ENCODE peak calls at places on chromosomes 1 and 21, in eight cellular contexts. One of them, this sample, is unnamed. For H3K27me3, the result is how much of the 10 kb centered on the place peaks cover.

GRCh38 chr21:39660191-39660590 is 47.5 kb downstream of the B3GALT5 start:
- DNase-seq in IMR-90: peak
- DNase-seq in heart right ventricle: peak
- DNase-seq in upper lobe of right lung: no peak
- DNase-seq in adrenal gland: peak
- DNase-seq in GM23338: no peak
- DNase-seq in body of pancreas: peak
- DNase-seq in mammary epithelial cell: no peak
- DNase-seq in this sample: no peak

GRCh38 chr1:115958866-115959265 is 17.4 kb upstream of the SLC22A15 start:
- DNase-seq in IMR-90: no peak
- DNase-seq in heart right ventricle: no peak
- DNase-seq in upper lobe of right lung: no peak
- DNase-seq in adrenal gland: no peak
- DNase-seq in GM23338: no peak
- DNase-seq in body of pancreas: no peak
- DNase-seq in mammary epithelial cell: no peak
- DNase-seq in this sample: no peak

GRCh38 chr1:152596986-152597385 is 3.0 kb upstream of the LCE3C start:
- DNase-seq in IMR-90: no peak
- DNase-seq in heart right ventricle: no peak
- DNase-seq in upper lobe of right lung: no peak
- DNase-seq in adrenal gland: no peak
- DNase-seq in GM23338: no peak
- DNase-seq in body of pancreas: no peak
- DNase-seq in mammary epithelial cell: no peak
- DNase-seq in this sample: no peak

GRCh38 chr1:178609015-178609414 is 96.1 kb downstream of the TEX35 start:
- DNase-seq in IMR-90: peak
- DNase-seq in heart right ventricle: no peak
- DNase-seq in upper lobe of right lung: no peak
- DNase-seq in adrenal gland: no peak
- DNase-seq in GM23338: no peak
- DNase-seq in body of pancreas: no peak
- DNase-seq in mammary epithelial cell: peak
- DNase-seq in this sample: peak

GRCh38 chr21:44423941-44424607 is 31.2 kb upstream of the LRRC3 start:
- DNase-seq in IMR-90: no peak
- DNase-seq in heart right ventricle: no peak
- DNase-seq in upper lobe of right lung: peak
- DNase-seq in adrenal gland: peak
- DNase-seq in GM23338: no peak
- DNase-seq in body of pancreas: no peak
- DNase-seq in mammary epithelial cell: no peak
- DNase-seq in this sample: no peak

GRCh38 chr1:87968259-87968955 is 639.7 kb downstream of the LMO4 start:
- DNase-seq in IMR-90: peak
- DNase-seq in heart right ventricle: peak
- DNase-seq in upper lobe of right lung: no peak
- DNase-seq in adrenal gland: no peak
- DNase-seq in GM23338: peak
- DNase-seq in body of pancreas: no peak
- DNase-seq in mammary epithelial cell: no peak
- DNase-seq in this sample: peak

GRCh38 chr1:107936498-107937481 is 28.2 kb downstream of the VAV3 start:
- DNase-seq in IMR-90: peak
- DNase-seq in heart right ventricle: peak
- DNase-seq in upper lobe of right lung: no peak
- DNase-seq in adrenal gland: peak
- DNase-seq in GM23338: peak
- DNase-seq in body of pancreas: no peak
- DNase-seq in mammary epithelial cell: peak
- DNase-seq in this sample: peak

GRCh38 chr1:78682527-78682926 is 32.9 kb downstream of the IFI44 start:
- DNase-seq in IMR-90: peak
- DNase-seq in heart right ventricle: no peak
- DNase-seq in upper lobe of right lung: no peak
- DNase-seq in adrenal gland: no peak
- DNase-seq in GM23338: no peak
- DNase-seq in body of pancreas: no peak
- DNase-seq in mammary epithelial cell: no peak
- DNase-seq in this sample: no peak

GRCh38 chr1:233613252-233614172 is at the start of gene KCNK1:
- DNase-seq in IMR-90: peak
- DNase-seq in heart right ventricle: peak
- DNase-seq in upper lobe of right lung: peak
- DNase-seq in adrenal gland: peak
- DNase-seq in GM23338: peak
- DNase-seq in body of pancreas: peak
- DNase-seq in mammary epithelial cell: peak
- DNase-seq in this sample: peak

GRCh38 chr1:208652300-208653160 is 408.3 kb upstream of the PLXNA2 start:
- DNase-seq in IMR-90: peak
- DNase-seq in heart right ventricle: peak
- DNase-seq in upper lobe of right lung: no peak
- DNase-seq in adrenal gland: peak
- DNase-seq in GM23338: peak
- DNase-seq in body of pancreas: peak
- DNase-seq in mammary epithelial cell: peak
- DNase-seq in this sample: peak

GRCh38 chr1:230609208-230609607 is 33.1 kb upstream of the COG2 start:
- DNase-seq in IMR-90: no peak
- DNase-seq in heart right ventricle: no peak
- DNase-seq in upper lobe of right lung: no peak
- DNase-seq in adrenal gland: no peak
- DNase-seq in GM23338: no peak
- DNase-seq in body of pancreas: no peak
- DNase-seq in mammary epithelial cell: no peak
- DNase-seq in this sample: no peak

GRCh38 chr1:51729824-51730284 is 113.0 kb downstream of the OSBPL9 start:
- DNase-seq in IMR-90: peak
- DNase-seq in heart right ventricle: no peak
- DNase-seq in upper lobe of right lung: no peak
- DNase-seq in adrenal gland: no peak
- DNase-seq in GM23338: no peak
- DNase-seq in body of pancreas: no peak
- DNase-seq in mammary epithelial cell: peak
- DNase-seq in this sample: no peak

GRCh38 chr1:51732701-51733425 is 116.0 kb downstream of the OSBPL9 start:
- DNase-seq in IMR-90: no peak
- DNase-seq in heart right ventricle: no peak
- DNase-seq in upper lobe of right lung: no peak
- DNase-seq in adrenal gland: no peak
- DNase-seq in GM23338: no peak
- DNase-seq in body of pancreas: no peak
- DNase-seq in mammary epithelial cell: no peak
- DNase-seq in this sample: no peak

GRCh38 chr1:51729156-51729823 is 112.4 kb downstream of the OSBPL9 start:
- DNase-seq in IMR-90: peak
- DNase-seq in heart right ventricle: peak
- DNase-seq in upper lobe of right lung: peak
- DNase-seq in adrenal gland: peak
- DNase-seq in GM23338: peak
- DNase-seq in body of pancreas: peak
- DNase-seq in mammary epithelial cell: peak
- DNase-seq in this sample: no peak

GRCh38 chr1:51733793-51734522 is 117.1 kb downstream of the OSBPL9 start:
- DNase-seq in IMR-90: no peak
- DNase-seq in heart right ventricle: no peak
- DNase-seq in upper lobe of right lung: no peak
- DNase-seq in adrenal gland: no peak
- DNase-seq in GM23338: peak
- DNase-seq in body of pancreas: no peak
- DNase-seq in mammary epithelial cell: no peak
- DNase-seq in this sample: no peak

GRCh38 chr1:51731998-51732397 is 115.1 kb downstream of the OSBPL9 start:
- DNase-seq in IMR-90: no peak
- DNase-seq in heart right ventricle: no peak
- DNase-seq in upper lobe of right lung: no peak
- DNase-seq in adrenal gland: no peak
- DNase-seq in GM23338: no peak
- DNase-seq in body of pancreas: no peak
- DNase-seq in mammary epithelial cell: no peak
- DNase-seq in this sample: no peak
- H3K4me3 ChIP-seq in IMR-90: no peak
- H3K4me3 ChIP-seq in heart right ventricle: no peak
- H3K4me3 ChIP-seq in upper lobe of right lung: no peak
- H3K4me3 ChIP-seq in adrenal gland: no peak
- H3K4me3 ChIP-seq in GM23338: no peak
- H3K4me3 ChIP-seq in body of pancreas: no peak
- H3K4me3 ChIP-seq in mammary epithelial cell: no peak
- H3K4me3 ChIP-seq in this sample: no peak

DNA sequence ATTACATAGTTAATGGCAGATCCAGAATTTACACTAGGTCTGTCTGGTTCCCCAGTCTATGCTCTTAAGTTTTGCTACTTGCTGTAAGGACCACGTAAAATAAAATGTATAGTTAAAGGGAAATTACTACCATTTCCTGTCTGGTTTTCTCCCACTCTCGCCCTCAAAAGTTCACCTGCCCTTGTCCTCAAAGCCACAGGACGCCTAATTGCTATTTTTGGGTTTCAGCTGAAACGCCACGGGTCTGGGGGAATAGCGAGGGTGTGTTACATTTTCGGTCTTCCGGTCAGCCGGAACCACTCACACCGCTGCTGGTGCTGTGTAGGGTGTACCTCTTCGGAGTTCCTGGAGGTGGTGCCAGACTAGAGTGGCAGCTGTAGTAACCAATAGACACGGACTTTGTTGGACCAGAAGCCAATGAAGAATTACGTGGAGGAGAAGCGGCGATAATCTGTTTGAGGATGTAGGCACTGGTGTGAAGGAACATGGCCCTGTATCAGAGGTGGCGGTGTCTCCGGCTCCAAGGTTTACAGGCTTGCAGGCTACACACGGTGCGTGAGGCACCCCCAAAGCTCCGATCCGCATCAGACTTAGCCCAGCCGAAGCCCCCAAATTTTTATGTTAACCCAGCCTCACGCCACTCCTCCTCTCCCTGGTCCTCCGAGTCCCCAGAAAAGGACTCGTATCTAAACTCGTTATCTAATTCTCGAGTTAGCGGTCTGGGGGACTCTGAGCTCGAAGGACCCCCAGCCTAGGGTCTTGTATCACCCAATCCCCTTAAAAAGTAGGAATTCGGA is at the start of gene TARS2:
- DNase-seq in IMR-90: peak
- DNase-seq in heart right ventricle: peak
- DNase-seq in upper lobe of right lung: peak
- DNase-seq in adrenal gland: peak
- DNase-seq in GM23338: peak
- DNase-seq in body of pancreas: peak
- DNase-seq in mammary epithelial cell: peak
- DNase-seq in this sample: peak
- TF ChIP-seq CTCF in IMR-90: peak
- TF ChIP-seq CTCF in heart right ventricle: no peak
- TF ChIP-seq CTCF in upper lobe of right lung: peak
- TF ChIP-seq CTCF in adrenal gland: peak
- TF ChIP-seq CTCF in GM23338: no peak
- TF ChIP-seq CTCF in body of pancreas: no peak
- TF ChIP-seq CTCF in mammary epithelial cell: no peak
- TF ChIP-seq CTCF in this sample: peak

GRCh38 chr1:29120367-29120766 is 3.3 kb downstream of the TMEM200B start:
- DNase-seq in IMR-90: no peak
- DNase-seq in heart right ventricle: no peak
- DNase-seq in upper lobe of right lung: no peak
- DNase-seq in adrenal gland: no peak
- DNase-seq in GM23338: no peak
- DNase-seq in body of pancreas: no peak
- DNase-seq in mammary epithelial cell: no peak
- DNase-seq in this sample: no peak
- H3K27me3 ChIP-seq in IMR-90: under half
- H3K27me3 ChIP-seq in heart right ventricle: half or more
- H3K27me3 ChIP-seq in upper lobe of right lung: under half
- H3K27me3 ChIP-seq in adrenal gland: under half
- H3K27me3 ChIP-seq in GM23338: under half
- H3K27me3 ChIP-seq in body of pancreas: under half
- H3K27me3 ChIP-seq in mammary epithelial cell: under half
- H3K27me3 ChIP-seq in this sample: under half

DNA sequence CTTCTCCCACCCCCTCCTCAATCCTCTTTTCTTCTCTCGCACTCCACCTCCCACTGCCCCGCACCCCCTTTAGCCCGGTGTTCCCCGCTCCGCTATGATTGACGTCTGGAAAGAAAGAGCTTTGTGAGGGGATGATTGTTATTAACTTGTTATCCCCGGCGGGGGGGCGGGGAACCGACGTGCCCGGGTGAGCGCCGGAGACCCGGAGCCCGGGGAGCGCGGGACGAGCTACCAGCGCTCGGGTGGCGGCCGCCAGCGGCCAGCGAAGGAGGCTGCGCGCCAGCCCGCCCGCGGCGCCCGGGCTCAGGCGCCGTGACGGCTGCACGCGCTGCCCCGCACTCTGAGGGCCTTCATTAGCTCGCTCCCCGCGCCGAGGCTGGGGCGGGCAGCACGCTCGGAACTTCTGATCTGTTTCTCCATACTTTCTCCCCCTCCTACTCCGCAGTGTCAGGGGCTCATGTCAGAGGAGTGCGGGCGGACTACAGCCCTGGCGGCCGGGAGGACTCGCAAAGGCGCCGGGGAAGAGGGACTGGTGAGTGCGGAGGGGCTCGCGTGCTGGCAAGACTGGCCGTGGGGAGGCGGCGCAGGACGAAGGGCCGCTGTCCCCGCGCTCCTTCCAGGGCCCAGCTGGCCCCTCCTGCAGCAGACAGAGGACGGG is 2.1 kb downstream of the LHX8 start:
- DNase-seq in IMR-90: no peak
- DNase-seq in heart right ventricle: no peak
- DNase-seq in upper lobe of right lung: no peak
- DNase-seq in adrenal gland: no peak
- DNase-seq in GM23338: peak
- DNase-seq in body of pancreas: no peak
- DNase-seq in mammary epithelial cell: no peak
- DNase-seq in this sample: no peak
- H3K4me3 ChIP-seq in IMR-90: no peak
- H3K4me3 ChIP-seq in heart right ventricle: no peak
- H3K4me3 ChIP-seq in upper lobe of right lung: no peak
- H3K4me3 ChIP-seq in adrenal gland: no peak
- H3K4me3 ChIP-seq in GM23338: peak
- H3K4me3 ChIP-seq in body of pancreas: no peak
- H3K4me3 ChIP-seq in mammary epithelial cell: no peak
- H3K4me3 ChIP-seq in this sample: no peak

DNA sequence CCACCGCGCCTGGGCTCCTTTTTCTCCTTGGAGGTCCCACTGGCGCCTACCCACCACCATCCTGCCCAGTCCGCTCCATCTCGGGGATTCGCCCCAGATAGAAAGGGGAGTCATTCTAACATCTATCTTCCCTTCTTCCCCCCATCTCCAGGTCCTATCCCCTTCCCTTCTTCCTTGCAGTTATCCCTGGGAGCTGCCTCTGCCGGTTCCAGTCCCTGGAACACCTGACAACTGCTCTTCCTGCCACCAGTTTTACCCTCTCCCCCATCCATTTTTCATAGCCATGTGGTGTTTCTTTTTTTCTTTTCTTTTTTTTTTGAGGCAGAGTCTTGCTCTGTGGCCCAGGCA is 12.0 kb upstream of the COL16A1 start:
- DNase-seq in IMR-90: no peak
- DNase-seq in heart right ventricle: no peak
- DNase-seq in upper lobe of right lung: no peak
- DNase-seq in adrenal gland: no peak
- DNase-seq in GM23338: no peak
- DNase-seq in body of pancreas: no peak
- DNase-seq in mammary epithelial cell: no peak
- DNase-seq in this sample: no peak
- TF ChIP-seq CTCF in IMR-90: no peak
- TF ChIP-seq CTCF in heart right ventricle: no peak
- TF ChIP-seq CTCF in upper lobe of right lung: no peak
- TF ChIP-seq CTCF in adrenal gland: no peak
- TF ChIP-seq CTCF in GM23338: no peak
- TF ChIP-seq CTCF in body of pancreas: no peak
- TF ChIP-seq CTCF in mammary epithelial cell: no peak
- TF ChIP-seq CTCF in this sample: no peak